ENCODE peak calls at places on chromosome 16, in six cellular contexts. P, K, D, E, Z and B are unnamed samples.

GRCh38 chr16:29947897-29948296 is 14.0 kb upstream of the TMEM219 start:
- DNase-seq in E (no peak), K (no peak), D (no peak), Z (no peak), P (no peak), B (no peak)

GRCh38 chr16:56742030-56742984 is 12.4 kb downstream of the NUP93 start:
- DNase-seq in D (no peak), P (no peak), E (no peak), K (peak), Z (no peak), B (no peak)

GRCh38 chr16:69880640-69881133 is 70.4 kb upstream of the CLEC18A start:
- DNase-seq in P (no peak), D (no peak), K (no peak), E (no peak), Z (no peak), B (no peak)

GRCh38 chr16:89378947-89379771 is 111.2 kb downstream of the ANKRD11 start:
- DNase-seq in E (no peak), D (no peak), Z (no peak), P (no peak), K (no peak), B (no peak)

GRCh38 chr16:56673916-56674315 is 4.3 kb downstream of the MT1H start:
- DNase-seq in Z (no peak), E (no peak), D (no peak), K (no peak), P (peak), B (no peak)

GRCh38 chr16:28925386-28926228 is 569 bp upstream of the RABEP2 start:
- DNase-seq in P (peak), D (peak), Z (no peak), E (peak), K (peak), B (peak)

GRCh38 chr16:69204106-69204655 is 17.2 kb downstream of the SNTB2 start:
- DNase-seq in D (no peak), K (no peak), E (no peak), Z (no peak), P (no peak), B (no peak)

GRCh38 chr16:71288570-71288889 is 672 bp downstream of the CMTR2 start:
- DNase-seq in P (no peak), K (no peak), E (no peak), D (no peak), Z (no peak), B (no peak)

GRCh38 chr16:47774661-47775060 is 313.5 kb downstream of the PHKB start:
- DNase-seq in Z (no peak), P (peak), E (peak), K (no peak), D (peak), B (no peak)

GRCh38 chr16:57091990-57092785 is at the start of gene CPNE2:
- DNase-seq in E (no peak), Z (peak), D (no peak), K (no peak), P (no peak), B (peak)

GRCh38 chr16:53518550-53519416 is 15.8 kb upstream of the AKTIP start:
- DNase-seq in P (no peak), K (no peak), D (no peak), E (no peak), Z (no peak), B (peak)

GRCh38 chr16:9885457-9885856 is 296.8 kb downstream of the GRIN2A start:
- DNase-seq in D (no peak), K (no peak), Z (no peak), E (no peak), P (no peak), B (no peak)

GRCh38 chr16:16073884-16074781 is 124.7 kb downstream of the ABCC1 start:
- DNase-seq in P (peak), Z (no peak), K (no peak), D (peak), E (peak), B (peak)

GRCh38 chr16:66457888-66458287 is 30.8 kb downstream of the BEAN1 start:
- DNase-seq in K (no peak), E (no peak), P (no peak), Z (no peak), D (no peak), B (no peak)

GRCh38 chr16:47565454-47565853 is 104.3 kb downstream of the PHKB start:
- DNase-seq in D (no peak), E (no peak), K (no peak), P (no peak), Z (no peak), B (no peak)

GRCh38 chr16:87584975-87585374 is 17.3 kb upstream of the JPH3 start:
- DNase-seq in K (no peak), D (no peak), E (no peak), Z (no peak), P (no peak), B (no peak)

GRCh38 chr16:88403794-88404581 is 21.2 kb downstream of the ZNF469 start:
- DNase-seq in K (no peak), P (no peak), D (no peak), Z (no peak), E (no peak), B (peak)

GRCh38 chr16:11168386-11169065 is 87.5 kb downstream of the SOCS1 start:
- DNase-seq in K (no peak), P (no peak), E (no peak), D (no peak), Z (no peak), B (no peak)

GRCh38 chr16:71461686-71462648 is at the start of gene ZNF23:
- DNase-seq in K (peak), D (peak), E (no peak), P (peak), Z (peak), B (peak)

GRCh38 chr16:27401768-27402568 is at the start of gene IL21R:
- DNase-seq in D (no peak), Z (peak), P (no peak), E (no peak), K (no peak), B (peak)

GRCh38 chr16:54142787-54143186 is 143.8 kb downstream of the IRX3 start:
- DNase-seq in K (no peak), Z (no peak), E (no peak), D (no peak), P (no peak), B (no peak)

GRCh38 chr16:63856537-63856936 is 1265.3 kb downstream of the CDH11 start:
- DNase-seq in E (no peak), Z (no peak), D (no peak), P (no peak), K (no peak), B (no peak)

GRCh38 chr16:15907863-15908478 is 19.6 kb upstream of the CEP20 start:
- DNase-seq in D (no peak), Z (peak), P (peak), E (peak), K (peak), B (peak)

GRCh38 chr16:68704232-68704867 is 32.7 kb upstream of the CDH1 start:
- DNase-seq in D (peak), E (peak), P (peak), K (peak), Z (peak), B (peak)

GRCh38 chr16:22614271-22614947 is 103.7 kb downstream of the NPIPB5 start:
- DNase-seq in K (no peak), Z (no peak), P (peak), E (no peak), D (no peak), B (no peak)

GRCh38 chr16:12627394-12627793 is 176.3 kb downstream of the CPPED1 start:
- DNase-seq in Z (no peak), E (no peak), P (no peak), D (no peak), K (no peak), B (no peak)

GRCh38 chr16:50273888-50274770 is 7.8 kb downstream of the ADCY7 start:
- DNase-seq in E (no peak), K (no peak), D (no peak), P (no peak), Z (no peak), B (no peak)

GRCh38 chr16:7997966-7998365 is 592.3 kb downstream of the TMEM114 start:
- DNase-seq in E (no peak), Z (no peak), D (no peak), P (no peak), K (no peak), B (no peak)

GRCh38 chr16:52498640-52499039 is 48.3 kb downstream of the TOX3 start:
- DNase-seq in P (no peak), D (no peak), E (no peak), Z (no peak), K (no peak), B (no peak)

GRCh38 chr16:59164461-59164860 is 430.3 kb upstream of the GOT2 start:
- DNase-seq in E (no peak), Z (no peak), P (no peak), D (no peak), K (no peak), B (no peak)

GRCh38 chr16:35798885-35799426 is 2339.5 kb downstream of the TP53TG3F start:
- DNase-seq in P (no peak), D (no peak), Z (no peak), E (no peak), K (no peak), B (no peak)

GRCh38 chr16:10594312-10594950 is 14.0 kb upstream of the EMP2 start:
- DNase-seq in Z (no peak), D (no peak), E (no peak), K (no peak), P (no peak), B (no peak)

GRCh38 chr16:12878973-12879372 is 22.4 kb upstream of the SHISA9 start:
- DNase-seq in E (no peak), Z (no peak), P (no peak), K (no peak), D (no peak), B (no peak)

GRCh38 chr16:87375426-87376135 is 8.0 kb downstream of the FBXO31 start:
- DNase-seq in P (no peak), Z (no peak), E (no peak), K (no peak), D (no peak), B (no peak)

GRCh38 chr16:73054131-73054496 is 6.2 kb upstream of the ZFHX3 start:
- DNase-seq in D (no peak), E (no peak), K (no peak), Z (peak), P (no peak), B (no peak)

GRCh38 chr16:81642107-81642436 is 137.0 kb upstream of the PLCG2 start:
- DNase-seq in E (no peak), P (no peak), K (no peak), D (no peak), Z (no peak), B (no peak)

DNA sequence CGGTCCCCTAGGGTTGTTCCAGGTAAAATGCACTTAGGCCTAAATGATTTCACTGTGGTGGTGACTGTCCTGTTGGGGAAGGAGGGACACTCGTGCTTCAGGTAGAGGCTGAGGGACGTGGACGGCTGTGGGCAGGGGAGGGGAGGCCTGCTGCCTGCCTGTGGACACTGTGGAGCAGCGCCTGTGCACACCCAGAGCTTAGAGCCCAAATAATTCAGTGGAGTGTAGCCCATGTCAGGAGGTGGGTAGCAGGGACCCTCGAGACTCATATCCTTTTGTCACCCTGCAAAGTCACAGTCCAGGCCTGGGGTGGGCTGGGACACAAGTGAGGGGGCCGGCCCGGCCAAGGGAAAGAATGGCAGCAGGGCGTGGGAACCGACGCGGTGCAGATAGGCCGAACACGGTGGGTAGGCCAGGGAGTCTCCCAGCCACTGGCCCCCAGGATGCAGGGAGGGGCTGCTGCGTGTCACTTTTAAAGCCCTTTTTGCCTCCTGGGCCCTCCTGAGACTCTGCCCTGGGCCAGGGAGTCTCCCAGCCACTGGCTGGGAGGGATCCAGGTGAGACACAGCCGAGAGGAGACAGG is 733 bp upstream of the NHERF2 start:
- DNase-seq in P (no peak), K (no peak), E (no peak), D (no peak), Z (no peak), B (no peak)
- TF ChIP-seq YY1 in P (no peak), K (no peak), E (no peak), D (no peak), Z (no peak), B (no peak)

DNA sequence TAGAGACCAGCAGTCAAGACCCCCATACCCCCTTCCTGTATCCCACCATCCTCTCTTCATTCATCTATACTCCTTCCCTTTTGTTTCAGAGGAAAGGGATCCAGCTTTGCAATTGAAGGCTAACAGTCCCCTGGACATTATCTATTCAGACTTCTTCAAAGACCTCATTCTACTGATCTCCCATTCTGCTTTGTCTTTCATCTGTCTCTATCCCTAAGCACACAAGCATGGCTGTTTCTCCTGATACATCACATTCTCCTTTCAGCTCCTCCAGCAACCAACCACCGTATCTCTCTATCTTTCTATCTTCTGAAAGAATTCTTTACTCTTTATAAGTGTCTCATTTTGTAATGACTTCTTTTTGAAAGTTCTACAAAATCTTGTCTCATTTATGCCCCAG is 9.7 kb upstream of the ARHGAP17 start:
- DNase-seq in P (no peak), K (no peak), E (no peak), Z (no peak), D (no peak), B (no peak)
- H3K4me3 ChIP-seq in P (no peak), K (no peak), E (no peak), Z (no peak), D (no peak), B (no peak)

GRCh38 chr16:24589997-24590396 is 50.6 kb downstream of the RBBP6 start:
- DNase-seq in E (no peak), P (no peak), Z (no peak), K (no peak), D (no peak), B (no peak)
- TF ChIP-seq YY1 in E (no peak), P (no peak), Z (no peak), K (no peak), D (no peak), B (no peak)

GRCh38 chr16:78783570-78784079 is 684.2 kb downstream of the WWOX start:
- DNase-seq in P (no peak), K (no peak), E (no peak), Z (no peak), D (no peak), B (no peak)

GRCh38 chr16:78786635-78787034 is 687.2 kb downstream of the WWOX start:
- DNase-seq in D (no peak), K (no peak), E (no peak), P (no peak), Z (no peak), B (no peak)

GRCh38 chr16:78782572-78782971 is 683.1 kb downstream of the WWOX start:
- DNase-seq in K (no peak), P (no peak), Z (no peak), E (no peak), D (no peak), B (no peak)

GRCh38 chr16:78785218-78785617 is 685.8 kb downstream of the WWOX start:
- DNase-seq in D (no peak), Z (no peak), P (no peak), K (no peak), E (no peak), B (no peak)

DNA sequence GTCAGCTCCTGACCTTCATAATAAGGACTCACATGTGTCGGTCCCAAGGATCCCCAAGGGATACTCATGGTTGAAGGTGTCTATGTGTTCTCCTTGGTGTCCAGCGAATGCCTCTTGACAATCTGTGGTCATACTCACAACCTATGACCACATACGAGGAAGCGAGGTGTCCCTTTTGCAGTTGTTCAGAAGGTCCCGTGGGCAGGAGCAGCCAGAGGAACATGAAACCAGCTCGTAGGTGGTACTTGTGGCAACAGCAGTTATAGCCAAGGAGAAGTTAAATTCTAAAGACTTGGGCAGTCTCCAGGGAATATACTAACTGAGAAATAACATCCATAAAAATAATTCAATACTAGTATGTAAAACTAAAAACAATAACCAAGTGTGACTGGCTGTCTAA is 685.3 kb downstream of the WWOX start:
- DNase-seq in Z (no peak), E (no peak), K (no peak), P (no peak), D (no peak), B (no peak)
- H3K4me3 ChIP-seq in Z (no peak), E (no peak), K (no peak), P (no peak), D (no peak), B (no peak)

GRCh38 chr16:84182680-84183571 is 3.9 kb downstream of the TAF1C start:
- DNase-seq in K (no peak), P (no peak), Z (no peak), D (no peak), E (no peak), B (no peak)
- TF ChIP-seq YY1 in K (no peak), P (no peak), Z (no peak), D (no peak), E (no peak), B (no peak)